ENCODE peak calls at places on chromosomes 6 and 20, in ten cellular contexts. C is suprapubic skin, U is stomach, S is breast epithelium, J is endothelial cell of umbilical vein, B is GM12878, P is HCT116, H is spleen, W is sigmoid colon, E is HepG2. Q is an unnamed sample.

GRCh38 chr6:90204327-90204726 is 92.3 kb downstream of the BACH2 start:
- DNase-seq in E (no peak), U (no peak), B (no peak), C (no peak), P (no peak), S (no peak), J (no peak), H (no peak), W (no peak), Q (no peak)

GRCh38 chr6:132070356-132070755 is 119.2 kb upstream of the CCN2 start:
- DNase-seq in S (no peak), U (no peak), B (no peak), E (no peak), J (peak; percentile 68), P (no peak), C (no peak), H (no peak), W (no peak), Q (no peak)

GRCh38 chr6:8268156-8268555 is 165.8 kb upstream of the EEF1E1 start:
- DNase-seq in W (no peak), U (no peak), C (no peak), H (no peak), P (no peak), E (no peak), B (no peak), J (no peak), S (peak; percentile 42), Q (no peak)

GRCh38 chr6:136031982-136032381 is 180.5 kb downstream of the PDE7B start:
- DNase-seq in U (no peak), B (no peak), P (peak; percentile 6), J (peak; percentile 66), E (peak; percentile 15), H (no peak), W (no peak), C (no peak), S (no peak), Q (no peak)

GRCh38 chr6:16674666-16675392 is 86.4 kb downstream of the ATXN1 start:
- DNase-seq in C (no peak), E (peak; percentile 35), S (no peak), W (no peak), H (no peak), U (no peak), P (no peak), B (no peak), J (peak; percentile 80), Q (no peak)

GRCh38 chr6:28258877-28259777 is at the start of gene NKAPL:
- DNase-seq in H (peak; percentile 89), P (no peak), C (peak; percentile 87), S (peak; percentile 61), J (peak; percentile 46), E (no peak), U (peak; percentile 65), B (no peak), W (peak; percentile 93), Q (peak; percentile 58)

GRCh38 chr6:149961728-149962425 is 1.9 kb upstream of the ULBP1 start:
- DNase-seq in P (peak; percentile 36), C (peak; percentile 54), U (no peak), B (no peak), S (no peak), H (no peak), W (no peak), J (peak; percentile 34), E (no peak), Q (no peak)

GRCh38 chr6:154555075-154555677 is 44.7 kb upstream of the CNKSR3 start:
- DNase-seq in S (no peak), B (no peak), H (no peak), U (no peak), W (no peak), J (peak; percentile 45), E (no peak), C (no peak), P (no peak), Q (no peak)

GRCh38 chr6:3442444-3443220 is 14.2 kb downstream of the SLC22A23 start:
- DNase-seq in U (no peak), H (no peak), S (no peak), B (no peak), J (no peak), C (no peak), P (no peak), E (no peak), W (no peak), Q (no peak)

GRCh38 chr6:3389390-3390167 is 67.3 kb downstream of the SLC22A23 start:
- DNase-seq in E (no peak), P (no peak), S (peak; percentile 87), W (no peak), H (no peak), B (no peak), C (peak; percentile 80), J (no peak), U (no peak), Q (no peak)

DNA sequence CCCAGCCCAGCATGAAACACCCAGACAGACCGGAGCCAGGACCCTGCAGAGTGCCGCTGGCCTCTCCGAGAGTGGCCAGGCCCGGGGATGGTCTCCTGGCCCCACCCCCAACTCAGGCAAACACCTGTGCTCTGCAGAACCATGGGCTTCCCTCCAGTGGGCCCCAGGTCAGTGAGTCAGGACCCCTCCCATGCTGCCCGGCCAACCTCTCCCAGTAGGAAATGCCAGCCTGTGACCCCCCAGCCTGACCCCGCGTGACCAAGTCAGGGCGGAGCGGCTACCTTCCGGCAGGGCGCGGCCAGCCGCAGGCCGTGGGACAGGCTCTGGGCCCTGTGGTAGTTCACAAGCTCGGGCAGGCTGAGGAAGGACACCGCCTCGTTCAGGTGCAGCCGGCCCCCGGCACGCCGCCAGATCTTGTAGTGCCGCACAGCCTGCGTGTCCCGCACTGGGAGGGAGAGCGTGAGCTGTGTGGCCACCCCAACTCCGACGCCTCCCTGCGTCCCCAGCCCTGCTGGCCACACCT is 3.2 kb downstream of the PTK6 start:
- DNase-seq in U (peak; percentile 94), P (no peak), J (no peak), B (no peak), S (no peak), H (peak; percentile 79), C (no peak), E (no peak), W (no peak), Q (peak; percentile 93)
- H3K4me1 ChIP-seq in U (peaks cover 54% of the 10 kb centered on the region), P (peaks cover 52% of the 10 kb centered on the region), J (no peaks in the 10 kb centered on the region), B (peaks cover 18% of the 10 kb centered on the region), S (peaks cover 10% of the 10 kb centered on the region), H (peaks cover 23% of the 10 kb centered on the region), C (peaks cover 55% of the 10 kb centered on the region), E (peaks cover 42% of the 10 kb centered on the region), W (peaks cover 9% of the 10 kb centered on the region), Q (peaks cover 43% of the 10 kb centered on the region)

GRCh38 chr20:3811421-3812258 is 8.7 kb upstream of the AP5S1 start:
- DNase-seq in U (peak; percentile 99), W (peak; percentile 100), J (peak; percentile 97), E (peak; percentile 90), H (peak; percentile 96), P (peak; percentile 93), C (peak; percentile 98), S (peak; percentile 98), B (no peak), Q (peak; percentile 97)
- TF ChIP-seq POLR2A in U (no peak), W (peak; percentile 84), J (peak; percentile 50), E (peak; percentile 75), H (peak; percentile 20), P (no peak), C (peak; percentile 55), S (peak; percentile 38), B (peak; percentile 56), Q (peak; percentile 67)

DNA sequence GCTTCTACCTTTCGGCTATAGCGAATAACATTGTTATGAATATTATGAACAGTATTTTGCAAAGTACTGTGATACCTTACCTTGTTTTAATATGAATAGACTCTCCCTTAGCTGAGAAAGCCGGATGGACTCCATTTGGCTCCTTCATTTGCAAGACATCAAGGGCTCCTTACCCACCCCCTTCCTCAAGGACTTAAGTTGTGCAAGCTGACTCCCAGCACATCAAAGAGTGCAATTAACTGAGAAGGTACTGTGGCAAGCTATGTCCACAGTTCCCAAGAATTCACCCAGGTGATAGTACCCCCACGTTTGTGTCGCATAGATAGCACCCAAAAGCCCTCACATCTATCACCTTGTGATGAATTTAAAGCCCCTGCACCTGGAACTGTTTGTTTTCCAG is 11.2 kb downstream of the CST5 start:
- DNase-seq in W (no peak), C (no peak), U (no peak), E (no peak), S (no peak), P (no peak), B (no peak), H (no peak), J (no peak), Q (no peak)
- TF ChIP-seq POLR2AphosphoS5 in W (no peak), C (no peak), U (no peak), E (no peak), S (no peak), P (no peak), B (no peak), H (no peak), J (no peak), Q (no peak)

GRCh38 chr20:32797160-32797468 is 22.6 kb upstream of the MAPRE1 start:
- DNase-seq in P (no peak), J (no peak), W (no peak), S (no peak), E (no peak), H (no peak), U (no peak), C (no peak), B (no peak), Q (no peak)

GRCh38 chr20:32792316-32792715 is 27.4 kb upstream of the MAPRE1 start:
- DNase-seq in C (no peak), E (peak; percentile 75), W (no peak), J (no peak), S (peak; percentile 44), P (no peak), U (no peak), B (peak; percentile 53), H (no peak), Q (peak; percentile 48)

GRCh38 chr20:32793059-32793458 is 26.7 kb upstream of the MAPRE1 start:
- DNase-seq in S (no peak), P (no peak), W (no peak), C (no peak), E (no peak), U (no peak), H (no peak), B (no peak), J (peak; percentile 12), Q (no peak)

GRCh38 chr20:32798046-32798985 is 21.4 kb upstream of the MAPRE1 start:
- DNase-seq in U (no peak), E (no peak), C (no peak), B (no peak), P (no peak), H (no peak), J (no peak), S (no peak), W (no peak), Q (no peak)

DNA sequence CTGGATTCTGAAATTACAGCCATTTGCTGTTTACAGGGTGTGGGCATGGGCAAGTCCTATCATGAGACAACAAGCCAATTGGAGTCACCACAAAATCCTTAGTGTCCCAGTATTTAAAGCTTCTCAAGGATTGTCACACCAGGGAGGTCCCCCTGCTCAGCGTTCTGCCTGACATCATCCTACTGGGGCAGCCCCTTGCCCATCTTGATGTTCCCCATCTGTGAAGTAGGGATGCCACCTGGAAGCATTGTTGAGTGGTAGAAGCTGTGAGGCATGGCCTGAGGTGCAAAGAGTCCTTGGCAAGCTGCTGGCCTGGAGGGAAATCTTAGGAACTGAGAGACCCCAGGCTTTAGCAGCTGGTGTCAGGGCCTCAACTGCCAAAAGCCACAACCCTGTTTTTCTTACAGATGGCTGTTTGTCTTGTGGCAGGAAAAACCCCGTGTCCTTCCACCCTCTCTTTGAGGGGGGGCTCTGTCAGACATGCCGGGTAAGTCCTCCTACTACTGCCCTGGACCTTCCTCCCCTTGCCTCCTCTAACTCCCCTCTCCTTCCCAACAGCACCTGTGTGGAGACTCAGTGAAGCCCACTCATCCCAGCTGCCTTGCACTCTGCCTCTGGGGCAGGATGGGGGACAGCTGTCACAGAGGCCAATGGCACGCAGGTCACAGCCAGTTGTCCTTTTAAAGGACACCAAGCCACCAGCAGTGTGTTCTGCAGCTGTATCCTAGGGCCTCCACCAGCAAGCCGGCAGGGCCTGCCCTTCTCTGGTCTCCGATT is 23.2 kb upstream of the MAPRE1 start:
- DNase-seq in H (no peak), W (no peak), S (no peak), E (no peak), U (no peak), B (no peak), C (no peak), P (no peak), J (no peak), Q (no peak)
- H3K4me1 ChIP-seq in H (peaks cover 15% of the 10 kb centered on the region), W (no peaks in the 10 kb centered on the region), S (no peaks in the 10 kb centered on the region), E (peaks cover 10% of the 10 kb centered on the region), U (no peaks in the 10 kb centered on the region), B (peaks cover 26% of the 10 kb centered on the region), C (peaks cover 33% of the 10 kb centered on the region), P (no peaks in the 10 kb centered on the region), J (peaks cover 10% of the 10 kb centered on the region), Q (no peaks in the 10 kb centered on the region)

Q was measured in upper lobe of left lung.